ENCODE peak calls at places on chromosomes 11 and 22, in ten cellular contexts. A, K, C, E, D, T, I, R, U and X are unnamed samples.

GRCh38 chr22:50185384-50186087 is at the start of gene TRABD:
- DNase-seq in I (peak), T (peak), A (peak), C (peak), U (peak), K (peak), E (peak), D (peak), R (peak), X (peak)

GRCh38 chr22:42973536-42973881 is 41.4 kb downstream of the PACSIN2 start:
- DNase-seq in U (no peak), D (no peak), I (no peak), K (no peak), T (no peak), A (no peak), E (no peak), C (no peak), R (no peak), X (no peak)

GRCh38 chr22:40031766-40032470 is 37.2 kb downstream of the FAM83F start:
- DNase-seq in A (no peak), C (no peak), E (peak), K (no peak), R (no peak), D (peak), T (no peak), U (no peak), I (no peak), X (no peak)

GRCh38 chr11:9017773-9018172 is 14.0 kb upstream of the NRIP3 start:
- DNase-seq in T (no peak), C (no peak), A (no peak), K (no peak), U (no peak), R (peak), D (peak), I (peak), E (peak), X (peak)

GRCh38 chr22:38733329-38734202 is 22.2 kb downstream of the SUN2 start:
- DNase-seq in R (peak), E (peak), D (peak), A (no peak), I (no peak), T (peak), K (peak), C (peak), U (peak), X (peak)

GRCh38 chr11:96486890-96487633 is 97.2 kb downstream of the JRKL start:
- DNase-seq in T (no peak), I (no peak), A (no peak), D (no peak), R (no peak), K (peak), C (peak), E (no peak), U (peak), X (no peak)

GRCh38 chr11:120612363-120613263 is 101.1 kb downstream of the GRIK4 start:
- DNase-seq in U (peak), C (no peak), T (no peak), I (peak), E (no peak), A (peak), D (no peak), R (peak), K (peak), X (no peak)

GRCh38 chr11:104095791-104096190 is 59.4 kb downstream of the DDI1 start:
- DNase-seq in I (no peak), D (no peak), R (no peak), T (no peak), A (no peak), U (no peak), K (no peak), E (no peak), C (no peak), X (no peak)

GRCh38 chr11:63510360-63511130 is 4.7 kb downstream of the LGALS12 start:
- DNase-seq in D (peak), K (peak), U (no peak), T (no peak), A (no peak), C (no peak), R (peak), E (peak), I (peak), X (no peak)

GRCh38 chr11:8329961-8330361 is 66.3 kb upstream of the LMO1 start:
- DNase-seq in U (no peak), I (no peak), K (no peak), E (peak), D (no peak), A (no peak), R (no peak), C (peak), T (no peak), X (no peak)

GRCh38 chr22:31872209-31872608 is 72.1 kb upstream of the YWHAH start:
- DNase-seq in T (no peak), C (peak), I (no peak), E (no peak), D (no peak), A (no peak), U (no peak), K (no peak), R (no peak), X (no peak)

GRCh38 chr11:69307871-69308381 is 14.0 kb downstream of the MYEOV start:
- DNase-seq in I (no peak), D (no peak), A (no peak), C (no peak), U (no peak), E (no peak), R (no peak), T (no peak), K (no peak), X (no peak)

GRCh38 chr22:49549256-49549655 is 278.4 kb downstream of the BRD1 start:
- DNase-seq in E (no peak), A (no peak), D (no peak), U (no peak), T (no peak), K (no peak), I (no peak), C (no peak), R (no peak), X (no peak)

GRCh38 chr11:103582351-103582909 is 454.0 kb upstream of the DDI1 start:
- DNase-seq in D (no peak), E (no peak), U (peak), T (no peak), I (no peak), K (no peak), R (no peak), A (no peak), C (no peak), X (no peak)

GRCh38 chr11:29324328-29324727 is 692.5 kb downstream of the KCNA4 start:
- DNase-seq in C (no peak), I (no peak), D (no peak), R (no peak), U (no peak), E (no peak), K (no peak), A (no peak), T (no peak), X (no peak)

GRCh38 chr11:124868322-124869274 is 3.4 kb downstream of the ROBO3 start:
- DNase-seq in C (no peak), D (no peak), A (no peak), E (no peak), U (no peak), K (no peak), R (no peak), I (no peak), T (no peak), X (no peak)

GRCh38 chr11:72840780-72841179 is 26.6 kb downstream of the ATG16L2 start:
- DNase-seq in T (no peak), K (no peak), D (no peak), C (no peak), I (no peak), E (no peak), U (peak), R (no peak), A (no peak), X (no peak)

GRCh38 chr11:100865443-100865842 is 178.4 kb downstream of the ARHGAP42 start:
- DNase-seq in U (no peak), C (no peak), I (no peak), K (no peak), E (no peak), A (no peak), T (no peak), R (no peak), D (no peak), X (no peak)

GRCh38 chr11:117907276-117908110 is 21.7 kb downstream of the TMPRSS13 start:
- DNase-seq in R (peak), U (peak), T (peak), D (peak), I (peak), A (peak), C (peak), E (peak), K (peak), X (peak)

GRCh38 chr22:44026066-44026629 is 2.0 kb downstream of the PARVB start:
- DNase-seq in A (no peak), I (peak), C (no peak), D (no peak), E (no peak), K (no peak), R (no peak), T (no peak), U (no peak), X (no peak)

GRCh38 chr22:31940506-31940905 is 3.8 kb upstream of the YWHAH start:
- DNase-seq in I (no peak), K (no peak), U (no peak), D (no peak), R (no peak), A (no peak), T (no peak), C (no peak), E (no peak), X (no peak)

GRCh38 chr11:11620966-11621880 is 582 bp downstream of the GALNT18 start:
- DNase-seq in K (peak), C (no peak), R (peak), T (peak), E (peak), D (peak), U (peak), A (no peak), I (peak), X (peak)

GRCh38 chr22:37378642-37379058 is 48.6 kb downstream of the ELFN2 start:
- DNase-seq in K (no peak), A (no peak), U (peak), I (no peak), D (no peak), T (no peak), E (no peak), R (no peak), C (no peak), X (no peak)

GRCh38 chr22:36221799-36222751 is 17.3 kb downstream of the APOL2 start:
- DNase-seq in D (peak), K (peak), I (peak), T (peak), E (peak), R (no peak), U (peak), C (peak), A (no peak), X (peak)

GRCh38 chr22:37052386-37053309 is 1.1 kb downstream of the KCTD17 start:
- DNase-seq in C (no peak), T (no peak), E (no peak), R (no peak), D (no peak), I (no peak), A (no peak), U (no peak), K (no peak), X (no peak)

GRCh38 chr11:123371506-123372297 is 58.4 kb upstream of the GRAMD1B start:
- DNase-seq in E (no peak), I (no peak), R (no peak), U (no peak), C (peak), A (no peak), T (no peak), D (no peak), K (no peak), X (no peak)

GRCh38 chr11:65555693-65556231 is 2.4 kb downstream of the LTBP3 start:
- DNase-seq in C (no peak), I (peak), E (peak), A (no peak), U (peak), D (no peak), R (peak), K (peak), T (peak), X (no peak)

GRCh38 chr22:49975543-49976389 is 15.2 kb downstream of the PIM3 start:
- DNase-seq in R (peak), C (peak), I (no peak), K (no peak), E (peak), D (no peak), U (no peak), T (peak), A (peak), X (no peak)

GRCh38 chr11:61586792-61587430 is 6.0 kb upstream of the SYT7 start:
- DNase-seq in A (no peak), U (peak), R (no peak), C (no peak), E (no peak), D (no peak), K (peak), T (no peak), I (no peak), X (no peak)

GRCh38 chr11:39374963-39375698 is 2084.3 kb downstream of the LRRC4C start:
- DNase-seq in K (peak), A (no peak), I (no peak), T (no peak), C (no peak), U (peak), D (no peak), R (no peak), E (no peak), X (no peak)

GRCh38 chr11:60834742-60835141 is 7.2 kb upstream of the CCDC86 start:
- DNase-seq in E (no peak), A (no peak), K (no peak), R (no peak), U (no peak), C (no peak), D (no peak), I (no peak), T (no peak), X (no peak)

GRCh38 chr22:48315415-48316244 is 1512.0 kb downstream of the BRD1 start:
- DNase-seq in C (peak), K (no peak), A (no peak), E (peak), I (no peak), R (no peak), T (no peak), D (peak), U (no peak), X (no peak)

GRCh38 chr11:84536456-84536855 is 1090.7 kb downstream of the DLG2 start:
- DNase-seq in R (no peak), K (no peak), A (no peak), D (no peak), I (no peak), C (no peak), T (no peak), U (no peak), E (no peak), X (no peak)

GRCh38 chr22:25153961-25154685 is 45.5 kb upstream of the CRYBB3 start:
- DNase-seq in A (no peak), U (peak), C (no peak), E (peak), R (peak), I (peak), D (no peak), T (no peak), K (peak), X (no peak)

GRCh38 chr11:44561275-44561781 is 4.1 kb upstream of the CD82 start:
- DNase-seq in I (no peak), U (peak), D (no peak), C (no peak), A (no peak), K (no peak), T (no peak), E (no peak), R (no peak), X (no peak)

GRCh38 chr11:65851083-65851579 is 6.8 kb downstream of the CFL1 start:
- DNase-seq in I (no peak), A (no peak), K (peak), R (no peak), U (no peak), C (peak), D (no peak), T (peak), E (no peak), X (peak)

GRCh38 chr11:4084406-4084805 is 10.2 kb upstream of the RRM1 start:
- DNase-seq in T (no peak), R (no peak), E (no peak), D (no peak), K (no peak), A (no peak), C (no peak), I (no peak), U (no peak), X (no peak)

GRCh38 chr22:38766076-38766777 is 10.4 kb upstream of the SUN2 start:
- DNase-seq in I (no peak), R (peak), A (no peak), K (peak), D (peak), C (peak), U (peak), T (peak), E (peak), X (peak)

GRCh38 chr22:19407649-19408606 is 23.6 kb downstream of the HIRA start:
- DNase-seq in E (no peak), T (no peak), A (no peak), K (peak), I (peak), R (no peak), U (no peak), D (no peak), C (no peak), X (no peak)

GRCh38 chr11:1653541-1654387 is 24.2 kb downstream of the KRTAP5-5 start:
- DNase-seq in I (no peak), C (no peak), T (no peak), K (no peak), U (no peak), E (no peak), D (no peak), R (no peak), A (no peak), X (no peak)